ENCODE peak calls at places on chromosomes 3 and 15, in nine cellular contexts. Y, U, J, Q, I, B, E, N and S are unnamed samples.
A peak's percentile ranks its signal among the peaks of the same experiment; 100 is the strongest.

GRCh38 chr3:149368850-149369497 is 8.5 kb downstream of the TM4SF1 start:
- DNase-seq in Y (no peak), U (no peak), J (no peak), Q (no peak), I (no peak), B (no peak), E (peak; percentile 32), N (no peak), S (no peak)

GRCh38 chr15:90583471-90584252 is 53.9 kb downstream of the CRTC3 start:
- DNase-seq in Y (no peak), U (no peak), J (no peak), Q (no peak), I (no peak), B (peak; percentile 70), E (no peak), N (no peak), S (no peak)

GRCh38 chr3:3127432-3128010 is 781 bp downstream of the TRNT1 start:
- DNase-seq in Y (no peak), U (no peak), J (peak; percentile 5), Q (peak; percentile 12), I (no peak), B (no peak), E (peak; percentile 15), N (no peak), S (peak; percentile 25)

GRCh38 chr3:144073698-144074097 is 102.1 kb downstream of the DIPK2A start:
- DNase-seq in Y (no peak), U (no peak), J (peak; percentile 17), Q (no peak), I (no peak), B (no peak), E (no peak), N (no peak), S (no peak)

GRCh38 chr3:106825962-106826605 is 551.2 kb upstream of the CCDC54 start:
- DNase-seq in Y (no peak), U (peak; percentile 35), J (peak; percentile 59), Q (peak; percentile 23), I (no peak), B (no peak), E (peak; percentile 85), N (no peak), S (no peak)

GRCh38 chr15:25777047-25777446 is 86.1 kb downstream of the ATP10A start:
- DNase-seq in Y (no peak), U (no peak), J (no peak), Q (no peak), I (no peak), B (no peak), E (no peak), N (no peak), S (no peak)

GRCh38 chr3:57281710-57282109 is 10.8 kb downstream of the ASB14 start:
- DNase-seq in Y (no peak), U (no peak), J (peak; percentile 59), Q (no peak), I (no peak), B (no peak), E (peak; percentile 52), N (no peak), S (no peak)

GRCh38 chr3:192907784-192908183 is 9.9 kb downstream of the MB21D2 start:
- DNase-seq in Y (no peak), U (no peak), J (peak; percentile 85), Q (peak; percentile 45), I (no peak), B (no peak), E (no peak), N (no peak), S (no peak)

GRCh38 chr3:15470261-15470660 is 42.9 kb downstream of the EAF1 start:
- DNase-seq in Y (no peak), U (no peak), J (no peak), Q (no peak), I (no peak), B (no peak), E (no peak), N (peak; percentile 57), S (no peak)

GRCh38 chr15:75161788-75162414 is 39.8 kb upstream of the C15orf39 start:
- DNase-seq in Y (no peak), U (no peak), J (peak; percentile 36), Q (peak; percentile 70), I (no peak), B (peak; percentile 1), E (peak; percentile 44), N (peak; percentile 61), S (no peak)

GRCh38 chr3:40843851-40844548 is 319.2 kb downstream of the ZNF621 start:
- DNase-seq in Y (no peak), U (no peak), J (peak; percentile 79), Q (no peak), I (peak; percentile 4), B (no peak), E (no peak), N (no peak), S (no peak)

GRCh38 chr15:90988249-90988648 is 6.1 kb downstream of the PRC1 start:
- DNase-seq in Y (no peak), U (no peak), J (no peak), Q (no peak), I (no peak), B (no peak), E (no peak), N (no peak), S (no peak)

GRCh38 chr3:135907422-135908165 is 57.9 kb upstream of the PPP2R3A start:
- DNase-seq in Y (no peak), U (no peak), J (peak; percentile 71), Q (no peak), I (peak; percentile 70), B (no peak), E (no peak), N (no peak), S (no peak)

GRCh38 chr3:53198256-53198977 is 37.4 kb downstream of the PRKCD start:
- DNase-seq in Y (no peak), U (no peak), J (no peak), Q (no peak), I (no peak), B (no peak), E (no peak), N (no peak), S (no peak)

GRCh38 chr3:53195066-53195450 is 34.0 kb downstream of the PRKCD start:
- DNase-seq in Y (no peak), U (no peak), J (no peak), Q (no peak), I (no peak), B (no peak), E (no peak), N (no peak), S (no peak)

GRCh38 chr3:53198996-53199395 is 38.0 kb downstream of the PRKCD start:
- DNase-seq in Y (no peak), U (no peak), J (no peak), Q (no peak), I (no peak), B (no peak), E (no peak), N (no peak), S (no peak)

GRCh38 chr3:53195602-53196574 is 34.9 kb downstream of the PRKCD start:
- DNase-seq in Y (peak; percentile 43), U (no peak), J (no peak), Q (peak; percentile 77), I (peak; percentile 55), B (no peak), E (peak; percentile 45), N (no peak), S (peak; percentile 77)

GRCh38 chr3:53196575-53197407 is 35.8 kb downstream of the PRKCD start:
- DNase-seq in Y (no peak), U (no peak), J (peak; percentile 54), Q (peak; percentile 47), I (no peak), B (no peak), E (peak; percentile 73), N (no peak), S (peak; percentile 66)
- TF ChIP-seq CTCF in Y (no peak), U (no peak), J (no peak), Q (no peak), I (no peak), B (no peak), E (no peak), N (no peak), S (peak; percentile 51)

DNA sequence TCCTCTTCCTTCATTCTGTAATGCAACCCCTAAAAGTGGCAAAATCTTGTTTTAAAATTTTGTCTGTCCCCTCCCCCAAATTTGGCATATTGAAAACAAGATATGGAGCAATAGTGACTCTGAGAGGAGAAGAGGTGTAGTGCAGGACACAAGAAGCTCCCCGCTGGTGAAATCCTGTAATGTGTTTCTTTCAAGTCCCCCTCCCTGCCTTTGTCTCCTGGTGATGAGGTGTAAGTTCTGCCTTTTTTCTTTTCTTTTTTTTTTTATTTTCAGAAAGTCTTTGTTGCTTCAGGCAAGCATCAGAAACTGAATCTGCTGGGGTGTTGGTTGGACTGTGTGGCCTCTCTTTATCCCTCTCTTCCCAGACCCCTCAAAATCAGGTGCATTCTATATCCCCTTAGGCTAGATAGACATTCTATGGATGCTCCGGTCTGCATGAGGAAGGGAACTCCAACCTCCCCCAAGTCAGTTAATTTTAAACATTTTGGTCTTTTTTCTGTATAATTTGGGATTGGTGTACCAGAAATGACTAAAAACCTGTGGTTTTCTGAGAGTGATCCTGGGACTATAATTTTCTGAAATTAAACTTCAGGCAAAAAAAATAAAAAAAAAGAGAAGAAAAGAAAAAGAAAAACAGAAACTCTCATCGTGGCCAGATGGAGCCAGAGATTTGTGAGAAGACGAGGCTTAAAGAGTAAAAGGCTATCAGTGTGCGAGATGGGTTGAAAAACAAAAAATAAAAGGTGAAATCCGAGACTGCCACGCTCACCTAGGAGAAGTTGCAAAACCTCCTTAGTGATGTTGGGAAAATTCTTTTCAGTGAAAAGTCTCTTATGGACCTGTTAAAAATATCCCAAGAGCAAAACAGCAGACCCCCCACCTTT is 21.4 kb downstream of the ACKR2 start:
- DNase-seq in Y (no peak), U (no peak), J (peak; percentile 54), Q (peak; percentile 68), I (peak; percentile 27), B (no peak), E (peak; percentile 48), N (no peak), S (no peak)
- TF ChIP-seq CTCF in Y (no peak), U (peak; percentile 57), J (peak; percentile 64), Q (peak; percentile 60), I (peak; percentile 50), B (peak; percentile 31), E (peak; percentile 38), N (peak; percentile 50), S (peak; percentile 6)

DNA sequence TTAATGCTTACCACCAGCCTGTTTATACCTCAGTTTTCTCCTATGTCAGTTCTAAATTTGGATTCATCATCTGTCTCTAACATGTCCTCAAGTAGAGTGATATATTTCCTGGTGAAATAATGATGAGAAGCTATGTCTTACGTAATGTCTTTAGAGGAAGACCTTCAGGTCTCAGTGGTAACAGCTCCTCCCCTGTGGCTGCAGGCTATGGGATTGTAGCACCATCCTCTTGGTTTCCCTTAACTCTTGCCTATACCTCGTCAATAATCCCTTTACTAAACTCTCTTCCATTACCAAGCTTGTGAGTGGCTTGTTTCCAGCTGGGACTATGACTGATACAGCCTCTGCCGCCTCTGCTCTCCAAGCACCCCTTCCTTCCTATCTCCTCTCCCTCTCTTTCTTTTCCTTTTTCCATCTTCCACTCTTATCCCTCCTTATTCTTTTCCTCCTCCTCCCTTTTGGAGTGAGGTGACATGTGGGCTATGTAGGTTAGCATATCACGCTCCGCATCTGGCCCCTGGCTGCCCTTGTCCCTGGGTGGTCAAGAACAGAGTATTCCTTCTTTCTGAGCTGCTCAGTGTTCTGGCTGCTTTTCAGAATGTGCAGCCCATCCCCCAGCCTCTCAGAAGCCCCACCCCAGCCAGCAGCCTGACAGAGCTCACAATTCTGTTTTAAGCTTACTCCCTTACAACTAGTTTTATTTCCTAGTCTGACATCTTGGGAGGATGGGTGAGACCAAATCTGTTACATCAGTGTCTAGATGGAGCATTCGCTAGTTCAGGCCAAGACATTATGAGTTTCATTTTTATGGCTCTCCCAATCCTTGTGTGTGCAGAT is 74.9 kb upstream of the RNU6-1 start:
- DNase-seq in Y (no peak), U (no peak), J (peak; percentile 18), Q (peak; percentile 86), I (peak; percentile 30), B (no peak), E (no peak), N (no peak), S (no peak)
- TF ChIP-seq CTCF in Y (no peak), U (no peak), J (no peak), Q (no peak), I (no peak), B (no peak), E (no peak), N (no peak), S (no peak)

GRCh38 chr3:113340785-113341184 is 100.5 kb downstream of the CFAP44 start:
- DNase-seq in Y (no peak), U (no peak), J (no peak), Q (no peak), I (no peak), B (no peak), E (no peak), N (no peak), S (no peak)
- TF ChIP-seq CTCF in Y (no peak), U (no peak), J (no peak), Q (no peak), I (no peak), B (no peak), E (no peak), N (no peak), S (no peak)